ENCODE peak calls at places on chromosomes 2 and 18, in six cellular contexts. Z is BJ; G is AG10803; Y is PC-3; J is CD8-positive, alpha-beta memory T cell; Q is OCI-LY7. C is an unnamed sample.

GRCh38 chr2:88737385-88737784 is 45.9 kb downstream of the RPIA start:
- DNase-seq in Q (no peak), Z (peak), J (no peak), G (peak), Y (no peak), C (no peak)

GRCh38 chr2:57217013-57217412 is 829.6 kb upstream of the VRK2 start:
- DNase-seq in J (no peak), Y (no peak), G (no peak), Q (no peak), Z (no peak), C (no peak)

GRCh38 chr2:118044103-118044716 is 30.3 kb upstream of the CCDC93 start:
- DNase-seq in G (no peak), Y (peak), J (no peak), Z (no peak), Q (no peak), C (no peak)

GRCh38 chr2:170455617-170456426 is 259.3 kb upstream of the SP5 start:
- DNase-seq in Z (no peak), J (no peak), Y (peak), Q (no peak), G (no peak), C (no peak)

GRCh38 chr18:59056706-59057492 is 82.8 kb upstream of the SEC11C start:
- DNase-seq in Y (peak), Q (peak), G (peak), J (peak), Z (no peak), C (peak)

GRCh38 chr2:233430091-233430490 is 75.8 kb downstream of the DGKD start:
- DNase-seq in Q (no peak), Z (peak), J (no peak), Y (peak), G (peak), C (no peak)

GRCh38 chr2:219297766-219298456 is 11.3 kb downstream of the PTPRN start:
- DNase-seq in G (no peak), J (no peak), Z (no peak), Y (no peak), Q (no peak), C (no peak)

GRCh38 chr2:71995067-71995665 is 152.5 kb downstream of the CYP26B1 start:
- DNase-seq in G (peak), J (no peak), Q (no peak), Z (no peak), Y (peak), C (peak)

GRCh38 chr2:15677141-15677911 is 85.7 kb downstream of the DDX1 start:
- DNase-seq in Y (no peak), Z (no peak), J (no peak), Q (no peak), G (no peak), C (no peak)

GRCh38 chr2:99881901-99882591 is 260.3 kb downstream of the AFF3 start:
- DNase-seq in Z (no peak), J (no peak), Y (peak), Q (peak), G (peak), C (no peak)

DNA sequence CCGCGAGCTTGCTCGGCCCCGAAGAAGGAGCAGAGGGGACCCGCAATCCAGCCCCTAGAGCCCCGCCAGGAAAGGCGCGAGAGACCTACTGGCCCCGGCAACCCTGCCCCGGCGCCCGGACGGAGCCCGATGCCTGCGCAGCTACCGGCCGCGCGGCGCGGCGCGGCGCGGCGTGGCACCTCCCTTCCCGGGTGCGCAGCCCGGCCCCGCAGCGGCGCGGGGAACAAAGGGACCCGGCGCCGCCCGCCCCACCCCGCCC is 327 bp downstream of the CDH2 start:
- DNase-seq in Z (no peak), Q (no peak), J (no peak), G (no peak), Y (peak), C (no peak)
- H3K4me3 ChIP-seq in Z (peak), Q (no peak), J (no peak), G (peak), Y (peak), C (peak)

DNA sequence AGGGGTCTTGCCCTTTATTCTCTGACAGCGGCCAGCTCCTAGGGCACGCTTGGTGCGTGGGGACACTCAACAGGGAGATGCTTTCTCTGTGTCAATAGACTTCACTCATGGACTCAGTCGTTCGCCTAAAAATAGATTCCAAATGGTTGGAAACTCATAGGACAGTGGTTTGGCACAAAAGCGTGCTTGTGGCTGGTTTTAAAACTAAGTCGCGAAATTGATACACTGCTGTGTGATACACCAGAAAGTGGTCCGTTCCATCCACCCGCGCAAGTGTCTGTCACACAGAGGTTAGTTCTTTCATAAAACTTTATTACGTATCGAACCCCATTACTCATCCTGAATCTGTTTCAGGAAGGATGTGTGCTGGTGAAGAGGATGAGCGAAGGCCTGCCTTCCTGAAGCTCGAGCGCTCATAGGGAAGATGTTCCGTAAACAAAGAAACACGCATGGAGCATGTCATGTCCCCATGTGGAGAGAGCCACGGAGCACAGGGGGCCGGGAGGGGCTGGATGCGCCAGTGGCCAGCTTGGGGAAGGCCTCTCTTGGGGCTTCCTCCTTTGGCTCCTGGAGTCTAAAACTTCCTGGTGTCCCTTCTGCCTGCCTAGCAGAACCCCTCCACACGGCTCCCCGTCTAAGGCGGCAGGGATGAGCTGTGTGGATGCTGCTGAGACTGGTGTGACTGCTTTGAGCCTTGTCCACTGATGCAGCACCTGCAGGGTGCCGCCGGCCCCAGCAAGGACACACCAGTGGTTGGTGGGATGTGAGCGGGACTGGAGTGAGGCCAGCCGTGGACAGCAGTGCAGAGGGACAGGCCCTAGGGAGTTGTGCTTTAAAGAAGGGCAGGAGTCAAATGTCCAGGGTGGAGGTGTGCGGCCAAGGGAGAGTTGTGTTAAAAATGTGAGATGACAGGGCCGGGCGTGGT is 207.2 kb downstream of the GBX2 start:
- DNase-seq in Y (no peak), Q (no peak), Z (no peak), J (no peak), G (no peak), C (no peak)
- H3K4me3 ChIP-seq in Y (no peak), Q (no peak), Z (no peak), J (no peak), G (no peak), C (no peak)

GRCh38 chr2:224101820-224102630 is 62.9 kb upstream of the SERPINE2 start:
- DNase-seq in Z (peak), J (no peak), Y (peak), Q (no peak), G (peak), C (no peak)
- H3K4me3 ChIP-seq in Z (no peak), J (no peak), Y (no peak), Q (no peak), G (no peak), C (no peak)

DNA sequence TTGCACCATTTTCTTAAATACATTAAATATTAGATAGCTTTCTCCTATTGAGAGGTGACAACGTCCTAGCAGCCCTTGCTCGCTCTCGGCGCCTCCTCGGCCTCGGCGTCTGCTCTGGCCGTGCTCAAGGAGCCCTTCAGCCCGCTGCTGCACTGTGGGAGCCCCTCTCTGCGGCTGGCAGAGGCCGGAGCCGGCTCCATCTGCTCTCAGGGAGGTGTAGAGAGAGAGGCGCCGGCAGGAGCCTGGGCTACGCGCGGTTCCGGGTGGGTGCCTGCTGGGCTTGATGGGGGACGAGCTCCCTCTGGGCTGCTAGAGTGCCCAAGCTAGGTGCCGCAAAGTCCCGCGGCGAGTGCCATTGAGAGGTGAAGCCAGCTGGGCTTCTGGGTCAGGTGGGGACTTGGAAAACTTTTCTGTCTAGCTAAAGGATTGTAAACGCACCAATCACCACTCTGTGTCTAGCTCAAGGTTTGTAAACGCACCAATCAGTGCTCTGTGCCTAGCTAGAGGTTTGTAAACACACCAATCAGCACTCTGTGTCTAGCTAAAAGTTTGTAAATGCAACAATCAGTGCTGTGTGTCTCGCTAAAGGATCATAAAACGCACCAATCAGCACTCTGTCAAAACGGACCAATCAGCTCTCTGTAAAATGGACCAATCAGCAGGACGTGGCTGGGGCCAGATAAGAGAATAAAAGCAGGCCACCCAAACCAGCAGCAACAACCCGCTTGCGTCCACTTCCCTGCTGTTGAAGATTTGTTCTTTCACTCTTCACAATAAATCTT is 3.1 kb downstream of the RPRD1A start:
- DNase-seq in J (no peak), G (no peak), Q (no peak), Z (no peak), Y (no peak), C (no peak)
- H3K4me3 ChIP-seq in J (no peak), G (no peak), Q (no peak), Z (no peak), Y (no peak), C (no peak)

DNA sequence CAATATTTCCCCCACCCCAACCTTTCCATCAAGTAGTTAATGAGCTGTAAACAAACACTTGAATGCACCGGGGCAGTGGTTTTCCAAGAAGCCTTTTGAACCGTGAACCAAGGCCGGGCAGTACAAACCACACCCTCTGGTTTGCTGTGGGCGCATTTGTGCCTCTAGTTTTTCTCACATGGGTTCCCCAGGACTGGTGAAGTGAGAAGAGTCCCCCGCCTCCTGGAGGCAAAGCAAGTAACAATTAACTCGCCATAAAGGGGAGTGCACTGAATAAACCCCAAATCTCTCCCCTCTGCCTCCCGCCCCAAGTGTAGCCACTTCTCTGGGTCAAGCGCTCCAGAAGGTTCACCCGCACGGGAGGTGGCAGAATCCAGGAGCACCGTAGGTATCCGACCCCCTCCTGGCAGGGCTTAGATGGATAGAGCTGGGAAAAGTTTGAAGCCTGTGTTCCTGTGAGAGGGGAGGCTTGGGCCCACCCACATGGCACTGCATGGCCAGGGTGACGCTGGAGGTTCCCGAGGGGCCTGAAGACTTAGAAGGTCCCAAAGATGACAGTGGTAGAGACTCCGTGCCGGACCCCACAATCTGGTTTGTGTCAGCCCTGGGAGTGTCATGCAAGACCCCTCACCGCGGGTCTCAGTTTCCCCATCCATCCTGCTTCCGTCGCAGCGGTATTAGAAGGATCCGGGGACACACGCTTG is 182.2 kb downstream of the SMAD2 start:
- DNase-seq in Y (no peak), J (no peak), G (no peak), Q (no peak), Z (no peak), C (no peak)
- H3K4me3 ChIP-seq in Y (no peak), J (no peak), G (no peak), Q (no peak), Z (no peak), C (no peak)

GRCh38 chr2:50513724-50514123 is 518.2 kb downstream of the NRXN1 start:
- DNase-seq in Y (no peak), G (no peak), Z (no peak), J (no peak), Q (no peak), C (no peak)

GRCh38 chr2:50512397-50512796 is 519.5 kb downstream of the NRXN1 start:
- DNase-seq in Q (no peak), Z (no peak), Y (no peak), G (no peak), J (no peak), C (no peak)

GRCh38 chr2:50509852-50510251 is 522.1 kb downstream of the NRXN1 start:
- DNase-seq in Y (no peak), J (no peak), Z (no peak), G (no peak), Q (no peak), C (no peak)

GRCh38 chr2:50515638-50516037 is 516.3 kb downstream of the NRXN1 start:
- DNase-seq in Z (no peak), Q (no peak), Y (no peak), J (no peak), G (no peak), C (no peak)

GRCh38 chr2:50514881-50515280 is 517.1 kb downstream of the NRXN1 start:
- DNase-seq in G (no peak), Q (no peak), Z (no peak), Y (no peak), J (no peak), C (no peak)
- H3K4me3 ChIP-seq in G (no peak), Q (no peak), Z (no peak), Y (no peak), J (no peak), C (no peak)

GRCh38 chr18:79680891-79681339 is 1.3 kb downstream of the CTDP1 start:
- DNase-seq in J (no peak), G (no peak), Z (no peak), Y (no peak), Q (no peak), C (no peak)

GRCh38 chr18:79682481-79682880 is 2.9 kb downstream of the CTDP1 start:
- DNase-seq in Y (no peak), Q (no peak), Z (no peak), G (no peak), J (no peak), C (no peak)

GRCh38 chr18:79680100-79680879 is 687 bp downstream of the CTDP1 start:
- DNase-seq in J (peak), Y (peak), G (peak), Z (no peak), Q (peak), C (peak)

GRCh38 chr18:79682896-79683625 is 3.5 kb downstream of the CTDP1 start:
- DNase-seq in G (no peak), Z (no peak), Y (no peak), Q (no peak), J (peak), C (peak)

DNA sequence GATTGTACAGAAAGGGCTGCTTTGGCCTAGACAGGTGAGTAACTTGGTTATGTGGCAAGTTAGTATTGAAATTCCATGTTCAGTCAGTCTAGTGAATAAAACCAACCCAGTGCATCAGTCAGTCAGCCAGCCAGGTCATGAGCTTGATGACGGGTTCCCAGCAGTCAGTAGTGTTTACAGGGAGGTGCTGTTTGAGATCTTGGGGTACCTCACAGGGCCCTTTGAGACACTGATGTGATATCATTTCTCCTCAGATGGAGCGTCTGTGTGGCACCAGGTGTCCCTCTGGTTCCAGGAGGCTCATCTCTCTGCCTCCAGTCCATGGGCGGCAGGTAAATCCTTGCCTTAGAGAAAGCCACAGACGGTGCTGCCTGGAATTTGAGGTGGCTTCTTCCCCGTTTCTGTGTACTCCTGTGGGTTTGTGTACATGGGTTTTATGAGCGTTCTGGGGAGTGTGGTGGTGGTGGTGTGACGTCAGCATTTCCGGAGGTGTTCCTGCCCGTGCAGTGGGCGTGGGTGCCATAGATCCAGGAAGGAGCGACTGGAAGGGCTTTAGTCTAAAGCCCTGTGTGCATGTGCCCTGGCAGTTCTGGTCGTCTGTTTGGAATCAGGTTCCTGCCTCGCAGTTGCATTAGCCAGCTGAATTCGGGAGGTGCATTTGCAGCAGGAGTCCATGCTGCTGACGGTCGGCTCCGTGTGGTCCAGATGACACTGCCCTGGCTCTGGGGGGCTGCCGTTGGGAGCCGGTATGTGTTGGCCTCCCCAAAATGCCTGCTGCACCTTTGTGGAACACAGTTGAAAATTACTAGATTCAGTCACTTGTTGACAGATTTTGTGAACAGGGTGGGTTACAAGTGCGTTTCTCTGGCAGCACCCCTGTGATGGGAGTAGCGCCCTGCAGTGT is 2.1 kb downstream of the CTDP1 start:
- DNase-seq in Z (no peak), J (peak), Q (no peak), Y (peak), G (no peak), C (peak)
- H3K4me3 ChIP-seq in Z (no peak), J (peak), Q (no peak), Y (peak), G (no peak), C (peak)

DNA sequence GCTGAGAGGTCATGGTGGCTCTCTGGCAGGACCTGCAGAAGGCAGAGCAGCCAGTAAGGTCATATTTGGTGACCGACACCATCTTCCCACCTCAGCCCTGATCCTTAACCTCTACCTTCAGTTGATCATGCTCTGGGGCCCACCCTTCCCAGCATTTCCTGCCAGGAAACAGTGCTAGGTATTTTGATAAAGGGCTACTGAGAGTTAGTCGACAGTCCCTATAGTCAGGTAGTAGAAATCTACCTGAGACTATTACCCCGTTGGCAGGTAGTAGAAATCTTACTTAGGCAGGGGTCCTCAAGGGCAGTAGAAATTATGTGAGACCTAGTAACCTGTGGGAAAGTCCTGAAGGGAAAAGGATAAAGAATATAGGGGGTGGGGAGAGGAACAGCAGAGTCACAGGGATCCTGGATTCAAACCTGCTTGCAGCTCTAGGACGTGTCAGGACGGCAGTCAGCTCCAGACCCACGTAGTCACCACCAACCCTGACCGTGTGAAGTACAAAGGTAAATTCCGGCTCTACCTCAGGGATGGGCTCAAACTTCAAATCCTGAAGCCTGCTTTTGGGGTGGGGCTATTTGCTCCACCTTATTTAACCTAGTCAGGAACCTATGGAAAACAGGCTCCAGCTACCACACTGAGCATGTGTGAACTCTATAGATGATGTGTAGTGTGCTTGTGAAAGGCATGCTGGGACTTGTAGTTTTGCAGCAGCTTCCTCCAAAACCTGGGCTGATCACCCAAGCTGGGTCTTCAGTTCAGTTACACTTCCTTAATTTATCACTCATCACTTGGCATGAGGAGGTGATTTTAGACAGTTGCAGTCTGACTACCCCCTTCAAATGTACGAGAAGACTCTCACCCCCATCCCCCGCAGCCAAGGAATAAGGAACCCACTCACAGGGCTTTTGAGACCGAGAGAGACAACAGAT is at the start of gene DQX1:
- DNase-seq in Q (peak), Y (peak), J (no peak), Z (no peak), G (no peak), C (peak)
- H3K4me3 ChIP-seq in Q (no peak), Y (no peak), J (no peak), Z (no peak), G (no peak), C (no peak)

GRCh38 chr18:46250084-46250811 is 146.1 kb downstream of the HAUS1 start:
- DNase-seq in G (peak), J (peak), Z (no peak), Y (peak), Q (peak), C (peak)
- H3K4me3 ChIP-seq in G (no peak), J (peak), Z (no peak), Y (peak), Q (peak), C (no peak)